ENCODE peak calls at places on chromosomes 7 and 10, in ten cellular contexts. One of them, this sample, is unnamed.

GRCh38 chr7:55024776-55025175 is 6.0 kb downstream of the EGFR start:
- DNase-seq in tibial artery: no peak
- DNase-seq in H9: no peak
- DNase-seq in NCI-H2171 treated with DMSO at 0.1 percent for 48 hours: no peak
- DNase-seq in AG08396: no peak
- DNase-seq in left ventricle myocardium superior: no peak
- DNase-seq in WTC11: no peak
- DNase-seq in T-helper 9 cell: no peak
- DNase-seq in activated CD8-positive, alpha-beta memory T cell treated with anti-CD3 and anti-CD28 coated beads for 1 hour: no peak
- DNase-seq in CMK: no peak
- DNase-seq in this sample: no peak

GRCh38 chr7:73770860-73771665 is 993 bp upstream of the CLDN3 start:
- DNase-seq in tibial artery: no peak
- DNase-seq in H9: no peak
- DNase-seq in NCI-H2171 treated with DMSO at 0.1 percent for 48 hours: no peak
- DNase-seq in AG08396: no peak
- DNase-seq in left ventricle myocardium superior: no peak
- DNase-seq in WTC11: no peak
- DNase-seq in T-helper 9 cell: no peak
- DNase-seq in activated CD8-positive, alpha-beta memory T cell treated with anti-CD3 and anti-CD28 coated beads for 1 hour: no peak
- DNase-seq in CMK: no peak
- DNase-seq in this sample: no peak

GRCh38 chr7:150983893-150984368 is 5.8 kb upstream of the KCNH2 start:
- DNase-seq in tibial artery: no peak
- DNase-seq in H9: peak
- DNase-seq in NCI-H2171 treated with DMSO at 0.1 percent for 48 hours: no peak
- DNase-seq in AG08396: peak
- DNase-seq in left ventricle myocardium superior: no peak
- DNase-seq in WTC11: peak
- DNase-seq in T-helper 9 cell: no peak
- DNase-seq in activated CD8-positive, alpha-beta memory T cell treated with anti-CD3 and anti-CD28 coated beads for 1 hour: no peak
- DNase-seq in CMK: no peak
- DNase-seq in this sample: no peak

GRCh38 chr10:87675396-87676376 is 16.0 kb downstream of the PAPSS2 start:
- DNase-seq in tibial artery: no peak
- DNase-seq in H9: no peak
- DNase-seq in NCI-H2171 treated with DMSO at 0.1 percent for 48 hours: no peak
- DNase-seq in AG08396: no peak
- DNase-seq in left ventricle myocardium superior: no peak
- DNase-seq in WTC11: no peak
- DNase-seq in T-helper 9 cell: no peak
- DNase-seq in activated CD8-positive, alpha-beta memory T cell treated with anti-CD3 and anti-CD28 coated beads for 1 hour: no peak
- DNase-seq in CMK: no peak
- DNase-seq in this sample: no peak

GRCh38 chr7:158061884-158062656 is 525.6 kb downstream of the PTPRN2 start:
- DNase-seq in tibial artery: no peak
- DNase-seq in H9: no peak
- DNase-seq in NCI-H2171 treated with DMSO at 0.1 percent for 48 hours: no peak
- DNase-seq in AG08396: no peak
- DNase-seq in left ventricle myocardium superior: no peak
- DNase-seq in WTC11: no peak
- DNase-seq in T-helper 9 cell: no peak
- DNase-seq in activated CD8-positive, alpha-beta memory T cell treated with anti-CD3 and anti-CD28 coated beads for 1 hour: no peak
- DNase-seq in CMK: no peak
- DNase-seq in this sample: no peak

GRCh38 chr10:43340619-43341018 is 30.8 kb upstream of the FXYD4 start:
- DNase-seq in tibial artery: no peak
- DNase-seq in H9: no peak
- DNase-seq in NCI-H2171 treated with DMSO at 0.1 percent for 48 hours: no peak
- DNase-seq in AG08396: no peak
- DNase-seq in left ventricle myocardium superior: no peak
- DNase-seq in WTC11: no peak
- DNase-seq in T-helper 9 cell: no peak
- DNase-seq in activated CD8-positive, alpha-beta memory T cell treated with anti-CD3 and anti-CD28 coated beads for 1 hour: no peak
- DNase-seq in CMK: no peak
- DNase-seq in this sample: no peak

GRCh38 chr7:26850193-26850651 is 14.2 kb downstream of the SKAP2 start:
- DNase-seq in tibial artery: no peak
- DNase-seq in H9: no peak
- DNase-seq in NCI-H2171 treated with DMSO at 0.1 percent for 48 hours: no peak
- DNase-seq in AG08396: no peak
- DNase-seq in left ventricle myocardium superior: no peak
- DNase-seq in WTC11: no peak
- DNase-seq in T-helper 9 cell: no peak
- DNase-seq in activated CD8-positive, alpha-beta memory T cell treated with anti-CD3 and anti-CD28 coated beads for 1 hour: no peak
- DNase-seq in CMK: no peak
- DNase-seq in this sample: no peak

GRCh38 chr10:96673318-96674099 is 46.8 kb downstream of the PIK3AP1 start:
- DNase-seq in tibial artery: no peak
- DNase-seq in H9: no peak
- DNase-seq in NCI-H2171 treated with DMSO at 0.1 percent for 48 hours: no peak
- DNase-seq in AG08396: peak
- DNase-seq in left ventricle myocardium superior: peak
- DNase-seq in WTC11: no peak
- DNase-seq in T-helper 9 cell: no peak
- DNase-seq in activated CD8-positive, alpha-beta memory T cell treated with anti-CD3 and anti-CD28 coated beads for 1 hour: no peak
- DNase-seq in CMK: peak
- DNase-seq in this sample: no peak

GRCh38 chr7:141463986-141464385 is 87.2 kb upstream of the AGK start:
- DNase-seq in tibial artery: no peak
- DNase-seq in H9: no peak
- DNase-seq in NCI-H2171 treated with DMSO at 0.1 percent for 48 hours: no peak
- DNase-seq in AG08396: no peak
- DNase-seq in left ventricle myocardium superior: no peak
- DNase-seq in WTC11: no peak
- DNase-seq in T-helper 9 cell: no peak
- DNase-seq in activated CD8-positive, alpha-beta memory T cell treated with anti-CD3 and anti-CD28 coated beads for 1 hour: no peak
- DNase-seq in CMK: no peak
- DNase-seq in this sample: no peak

GRCh38 chr7:95509199-95509598 is 23.5 kb downstream of the ASB4 start:
- DNase-seq in tibial artery: no peak
- DNase-seq in H9: peak
- DNase-seq in NCI-H2171 treated with DMSO at 0.1 percent for 48 hours: peak
- DNase-seq in AG08396: peak
- DNase-seq in left ventricle myocardium superior: no peak
- DNase-seq in WTC11: peak
- DNase-seq in T-helper 9 cell: no peak
- DNase-seq in activated CD8-positive, alpha-beta memory T cell treated with anti-CD3 and anti-CD28 coated beads for 1 hour: no peak
- DNase-seq in CMK: no peak
- DNase-seq in this sample: no peak

This sample was measured in DMS 273 treated with DMSO at 0.1 percent for 48 hours.